ENCODE peak calls at places on chromosomes 6 and 20, in ten cellular contexts. V is endodermal cell, L is HCT116, O is osteoblast, B is astrocyte, X is cardiac muscle cell, N is fibroblast of the aortic adventitia, Y is brain microvascular endothelial cell, W is fibroblast of mammary gland, H is mammary epithelial cell. U is an unnamed sample.
A peak's percentile ranks its signal among the peaks of the same experiment; 100 is the strongest.

GRCh38 chr20:6051505-6051904 is 2.4 kb downstream of the LRRN4 start:
- DNase-seq in V (no peak), L (no peak), O (peak; percentile 94), B (peak; percentile 92), X (no peak), N (peak; percentile 76), Y (peak; percentile 40), W (peak; percentile 58), H (peak; percentile 62), U (peak; percentile 68)

GRCh38 chr6:144845181-144845580 is 560.0 kb downstream of the UTRN start:
- DNase-seq in V (no peak), L (no peak), O (no peak), B (peak; percentile 23), X (no peak), N (peak; percentile 15), Y (no peak), W (no peak), H (no peak), U (no peak)

GRCh38 chr20:42775037-42775436 is 414.7 kb downstream of the PTPRT start:
- DNase-seq in V (no peak), L (no peak), O (no peak), B (no peak), X (no peak), N (no peak), Y (no peak), W (no peak), H (no peak), U (no peak)

GRCh38 chr6:118804091-118804490 is 89.9 kb upstream of the ASF1A start:
- DNase-seq in V (no peak), L (no peak), O (no peak), B (peak; percentile 7), X (no peak), N (no peak), Y (no peak), W (no peak), H (no peak), U (no peak)

GRCh38 chr6:144063744-144064401 is 31.5 kb downstream of the SF3B5 start:
- DNase-seq in V (peak; percentile 91), L (peak; percentile 57), O (peak; percentile 93), B (no peak), X (peak; percentile 84), N (no peak), Y (peak; percentile 7), W (peak; percentile 4), H (peak; percentile 31), U (peak; percentile 53)

GRCh38 chr6:7727951-7728854 is 2.3 kb downstream of the BMP6 start:
- DNase-seq in V (peak; percentile 84), L (no peak), O (peak; percentile 94), B (no peak), X (peak; percentile 30), N (peak; percentile 52), Y (no peak), W (no peak), H (peak; percentile 20), U (peak; percentile 19)

GRCh38 chr20:9838378-9839295 is at the start of gene PAK5:
- DNase-seq in V (peak; percentile 99), L (peak; percentile 1), O (peak; percentile 49), B (peak; percentile 53), X (peak; percentile 95), N (peak; percentile 0), Y (peak; percentile 18), W (peak; percentile 7), H (peak; percentile 49), U (peak; percentile 65)

GRCh38 chr20:57598060-57598459 is 22.2 kb downstream of the ZBP1 start:
- DNase-seq in V (peak; percentile 58), L (no peak), O (peak; percentile 2), B (no peak), X (peak; percentile 37), N (no peak), Y (no peak), W (no peak), H (no peak), U (no peak)

GRCh38 chr20:45297786-45298497 is 8.7 kb upstream of the RBPJL start:
- DNase-seq in V (no peak), L (no peak), O (peak; percentile 55), B (no peak), X (no peak), N (no peak), Y (no peak), W (no peak), H (no peak), U (no peak)

GRCh38 chr6:125974214-125974866 is 12.0 kb upstream of the TRMT11 start:
- DNase-seq in V (no peak), L (peak; percentile 46), O (peak; percentile 36), B (peak; percentile 32), X (peak; percentile 57), N (peak; percentile 86), Y (no peak), W (peak; percentile 74), H (peak; percentile 37), U (peak; percentile 60)

GRCh38 chr6:90086517-90086916 is 192.2 kb downstream of the GJA10 start:
- DNase-seq in V (peak; percentile 58), L (peak; percentile 35), O (no peak), B (peak; percentile 72), X (no peak), N (no peak), Y (no peak), W (peak; percentile 65), H (peak; percentile 94), U (peak; percentile 96)

GRCh38 chr6:42224222-42225042 is 6.8 kb upstream of the MRPS10 start:
- DNase-seq in V (no peak), L (peak; percentile 97), O (peak; percentile 92), B (peak; percentile 90), X (no peak), N (peak; percentile 70), Y (peak; percentile 78), W (peak; percentile 97), H (peak; percentile 94), U (peak; percentile 96)

GRCh38 chr6:42226251-42227143 is 8.8 kb upstream of the MRPS10 start:
- DNase-seq in V (peak; percentile 78), L (peak; percentile 98), O (peak; percentile 70), B (peak; percentile 65), X (no peak), N (peak; percentile 47), Y (peak; percentile 66), W (peak; percentile 73), H (peak; percentile 96), U (peak; percentile 96)

GRCh38 chr6:42227173-42227850 is 9.7 kb upstream of the MRPS10 start:
- DNase-seq in V (no peak), L (no peak), O (peak; percentile 66), B (no peak), X (no peak), N (no peak), Y (no peak), W (no peak), H (peak; percentile 13), U (peak; percentile 55)

GRCh38 chr6:42225419-42225818 is 7.8 kb upstream of the MRPS10 start:
- DNase-seq in V (no peak), L (no peak), O (no peak), B (no peak), X (no peak), N (no peak), Y (no peak), W (no peak), H (no peak), U (no peak)

GRCh38 chr6:42225043-42225368 is 7.3 kb upstream of the MRPS10 start:
- DNase-seq in V (no peak), L (no peak), O (no peak), B (no peak), X (no peak), N (no peak), Y (no peak), W (no peak), H (no peak), U (no peak)
- H3K4me3 ChIP-seq in V (no peak overlapping the region), L (peak overlapping the region; percentile 42), O (no peak overlapping the region), B (no peak overlapping the region), X (no peak overlapping the region), N (no peak overlapping the region), Y (no peak overlapping the region), W (no peak overlapping the region), H (peak overlapping the region; percentile 1), U (no peak overlapping the region)

GRCh38 chr20:21053002-21053762 is 53.0 kb downstream of the LINC00237 start:
- DNase-seq in V (peak; percentile 71), L (no peak), O (no peak), B (no peak), X (peak; percentile 15), N (no peak), Y (no peak), W (no peak), H (no peak), U (peak; percentile 4)
- TF ChIP-seq CTCF in V (peak; percentile 45), L (peak; percentile 8), O (no peak), B (no peak), X (no peak), N (no peak), Y (no peak), W (no peak), H (no peak), U (no peak)

DNA sequence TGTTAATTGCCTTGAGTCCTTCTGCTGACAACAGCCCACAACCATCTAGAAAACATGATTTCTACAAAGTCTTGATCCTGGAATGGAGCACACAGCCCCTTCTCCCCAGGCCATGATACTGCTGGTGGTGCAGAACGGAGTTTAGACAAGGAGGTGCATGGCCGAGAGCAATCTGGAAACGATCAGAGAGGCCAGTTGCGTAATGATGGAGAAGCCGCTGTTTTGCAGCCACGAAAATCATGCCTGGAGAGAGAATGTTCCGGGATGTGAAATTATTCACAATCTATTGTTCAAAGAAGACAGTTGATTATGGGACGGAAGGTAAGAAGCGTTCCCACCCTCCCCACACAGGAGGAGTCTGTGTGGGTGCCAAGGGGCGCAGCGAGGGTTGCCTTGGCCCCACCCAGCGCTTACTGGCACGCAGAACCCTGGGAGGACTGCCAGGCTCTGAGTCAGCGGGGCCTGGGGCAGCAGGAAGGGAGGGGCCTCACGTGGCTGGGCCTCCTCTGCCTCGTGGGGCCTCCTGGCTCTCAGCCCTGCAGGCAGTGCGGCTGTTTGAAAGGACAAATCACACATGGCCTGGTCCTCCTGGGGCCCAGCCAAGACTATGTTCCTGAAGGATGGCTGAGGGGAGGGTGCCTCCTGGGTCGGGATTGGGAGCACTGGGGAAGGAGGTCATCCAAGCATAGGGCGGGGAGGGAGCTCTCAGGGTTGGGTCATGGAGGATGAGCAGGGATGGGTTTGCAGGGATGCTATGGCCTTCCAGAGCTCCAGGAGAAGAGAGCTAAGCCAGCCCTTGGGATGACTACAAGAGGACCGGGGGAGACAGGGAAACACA is 8.7 kb upstream of the AP5S1 start:
- DNase-seq in V (no peak), L (peak; percentile 93), O (peak; percentile 98), B (peak; percentile 94), X (peak; percentile 18), N (peak; percentile 100), Y (peak; percentile 95), W (peak; percentile 100), H (peak; percentile 99), U (peak; percentile 99)
- H3K4me3 ChIP-seq in V (no peak overlapping the region), L (peak overlapping the region; percentile 53), O (peak overlapping the region; percentile 58), B (peak overlapping the region; percentile 48), X (no peak overlapping the region), N (peak overlapping the region; percentile 63), Y (peak overlapping the region; percentile 40), W (peak overlapping the region; percentile 37), H (peak overlapping the region; percentile 26), U (peak overlapping the region; percentile 15)

DNA sequence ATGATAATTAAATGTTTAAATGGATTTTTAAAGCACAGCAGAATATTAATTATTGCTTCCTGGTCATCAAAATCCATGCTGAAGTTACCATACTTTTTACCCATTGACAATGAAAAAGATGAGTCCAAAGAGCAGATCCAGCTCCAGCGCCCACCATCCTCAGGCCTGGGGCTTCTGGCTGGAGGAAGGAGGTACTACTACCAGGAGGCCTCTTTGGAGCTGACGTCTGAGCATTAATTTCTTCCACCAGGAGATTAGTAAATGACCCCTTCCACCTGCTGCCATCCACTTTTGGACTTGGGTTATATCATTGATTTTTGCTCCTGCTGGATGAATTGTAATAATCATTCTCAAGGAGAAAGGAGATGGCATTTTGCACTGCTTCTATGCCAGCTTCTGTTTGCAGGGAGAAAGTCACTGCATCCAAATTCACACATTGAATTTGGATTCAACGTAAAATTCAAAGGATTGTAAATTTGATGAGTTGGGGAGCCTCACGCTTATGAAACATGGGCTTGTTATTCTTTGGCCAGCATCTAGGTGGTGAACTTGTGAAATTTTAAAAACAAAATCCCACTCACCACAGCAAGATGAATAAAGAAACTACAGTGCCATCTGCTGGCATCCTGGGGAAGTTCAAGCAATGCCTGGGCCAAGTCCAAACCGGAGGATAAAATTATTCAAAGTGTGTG is 121.8 kb downstream of the SASH1 start:
- DNase-seq in V (peak; percentile 90), L (peak; percentile 48), O (peak; percentile 58), B (peak; percentile 50), X (peak; percentile 73), N (peak; percentile 89), Y (peak; percentile 75), W (peak; percentile 84), H (peak; percentile 42), U (peak; percentile 61)
- TF ChIP-seq CTCF in V (peak; percentile 97), L (peak; percentile 97), O (peak; percentile 97), B (peak; percentile 99), X (peak; percentile 93), N (peak; percentile 89), Y (peak; percentile 92), W (peak; percentile 97), H (peak; percentile 97), U (peak; percentile 96)

U was measured in epithelial cell of esophagus.